ENCODE peak calls at places on chromosomes 6 and 20, in seven cellular contexts. One of them, this sample, is unnamed.

GRCh38 chr6:2426561-2427340 is 181.3 kb upstream of the GMDS start:
- DNase-seq in T-cell: no peak
- DNase-seq in LoVo: no peak
- DNase-seq in effector CD4-positive, alpha-beta T cell: no peak
- DNase-seq in EL: peak
- DNase-seq in stimulated activated CD4-positive, alpha-beta T cell treated with anti-CD3 and anti-CD28 coated beads, Interleukin-4, amount 100 ng/mL, for 24 hours: no peak
- DNase-seq in HAP-1: no peak
- DNase-seq in this sample: no peak

GRCh38 chr20:50186151-50186885 is 4.3 kb upstream of the CEBPB start:
- DNase-seq in HAP-1: peak
- DNase-seq in T-cell: peak
- DNase-seq in effector CD4-positive, alpha-beta T cell: peak
- DNase-seq in stimulated activated CD4-positive, alpha-beta T cell treated with anti-CD3 and anti-CD28 coated beads, Interleukin-4, amount 100 ng/mL, for 24 hours: peak
- DNase-seq in EL: peak
- DNase-seq in LoVo: peak
- DNase-seq in this sample: peak

GRCh38 chr6:67433124-67433523 is 1202.0 kb upstream of the ADGRB3 start:
- DNase-seq in stimulated activated CD4-positive, alpha-beta T cell treated with anti-CD3 and anti-CD28 coated beads, Interleukin-4, amount 100 ng/mL, for 24 hours: no peak
- DNase-seq in LoVo: no peak
- DNase-seq in effector CD4-positive, alpha-beta T cell: no peak
- DNase-seq in T-cell: no peak
- DNase-seq in EL: no peak
- DNase-seq in HAP-1: no peak
- DNase-seq in this sample: no peak

GRCh38 chr6:14903176-14904088 is 342.4 kb upstream of the JARID2 start:
- DNase-seq in T-cell: no peak
- DNase-seq in EL: no peak
- DNase-seq in LoVo: no peak
- DNase-seq in effector CD4-positive, alpha-beta T cell: no peak
- DNase-seq in stimulated activated CD4-positive, alpha-beta T cell treated with anti-CD3 and anti-CD28 coated beads, Interleukin-4, amount 100 ng/mL, for 24 hours: no peak
- DNase-seq in HAP-1: no peak
- DNase-seq in this sample: no peak

GRCh38 chr6:114449659-114450058 is 106.8 kb upstream of the HS3ST5 start:
- DNase-seq in HAP-1: no peak
- DNase-seq in EL: no peak
- DNase-seq in stimulated activated CD4-positive, alpha-beta T cell treated with anti-CD3 and anti-CD28 coated beads, Interleukin-4, amount 100 ng/mL, for 24 hours: no peak
- DNase-seq in T-cell: no peak
- DNase-seq in effector CD4-positive, alpha-beta T cell: no peak
- DNase-seq in LoVo: no peak
- DNase-seq in this sample: no peak

GRCh38 chr20:33647603-33648395 is 14.3 kb upstream of the C20orf144 start:
- DNase-seq in EL: peak
- DNase-seq in T-cell: no peak
- DNase-seq in HAP-1: no peak
- DNase-seq in stimulated activated CD4-positive, alpha-beta T cell treated with anti-CD3 and anti-CD28 coated beads, Interleukin-4, amount 100 ng/mL, for 24 hours: no peak
- DNase-seq in LoVo: no peak
- DNase-seq in effector CD4-positive, alpha-beta T cell: no peak
- DNase-seq in this sample: no peak

GRCh38 chr6:106666290-106667021 is 37.1 kb downstream of the QRSL1 start:
- DNase-seq in T-cell: no peak
- DNase-seq in stimulated activated CD4-positive, alpha-beta T cell treated with anti-CD3 and anti-CD28 coated beads, Interleukin-4, amount 100 ng/mL, for 24 hours: no peak
- DNase-seq in effector CD4-positive, alpha-beta T cell: no peak
- DNase-seq in LoVo: no peak
- DNase-seq in EL: no peak
- DNase-seq in HAP-1: no peak
- DNase-seq in this sample: no peak

GRCh38 chr6:109516929-109517328 is 33.9 kb upstream of the ZBTB24 start:
- DNase-seq in effector CD4-positive, alpha-beta T cell: no peak
- DNase-seq in HAP-1: no peak
- DNase-seq in EL: no peak
- DNase-seq in stimulated activated CD4-positive, alpha-beta T cell treated with anti-CD3 and anti-CD28 coated beads, Interleukin-4, amount 100 ng/mL, for 24 hours: no peak
- DNase-seq in LoVo: no peak
- DNase-seq in T-cell: no peak
- DNase-seq in this sample: no peak

GRCh38 chr6:112683926-112684325 is 336.8 kb downstream of the RFPL4B start:
- DNase-seq in LoVo: no peak
- DNase-seq in T-cell: no peak
- DNase-seq in EL: peak
- DNase-seq in effector CD4-positive, alpha-beta T cell: no peak
- DNase-seq in stimulated activated CD4-positive, alpha-beta T cell treated with anti-CD3 and anti-CD28 coated beads, Interleukin-4, amount 100 ng/mL, for 24 hours: no peak
- DNase-seq in HAP-1: no peak
- DNase-seq in this sample: no peak

GRCh38 chr6:29200767-29201662 is 30.3 kb downstream of the OR2J2 start:
- DNase-seq in LoVo: no peak
- DNase-seq in effector CD4-positive, alpha-beta T cell: no peak
- DNase-seq in stimulated activated CD4-positive, alpha-beta T cell treated with anti-CD3 and anti-CD28 coated beads, Interleukin-4, amount 100 ng/mL, for 24 hours: no peak
- DNase-seq in HAP-1: no peak
- DNase-seq in T-cell: no peak
- DNase-seq in EL: no peak
- DNase-seq in this sample: no peak

GRCh38 chr6:4345543-4345942 is 210.2 kb upstream of the ECI2 start:
- DNase-seq in T-cell: no peak
- DNase-seq in stimulated activated CD4-positive, alpha-beta T cell treated with anti-CD3 and anti-CD28 coated beads, Interleukin-4, amount 100 ng/mL, for 24 hours: no peak
- DNase-seq in LoVo: no peak
- DNase-seq in effector CD4-positive, alpha-beta T cell: no peak
- DNase-seq in EL: no peak
- DNase-seq in HAP-1: no peak
- DNase-seq in this sample: no peak

GRCh38 chr6:43481075-43481474 is 3.7 kb downstream of the TJAP1 start:
- DNase-seq in LoVo: peak
- DNase-seq in T-cell: no peak
- DNase-seq in stimulated activated CD4-positive, alpha-beta T cell treated with anti-CD3 and anti-CD28 coated beads, Interleukin-4, amount 100 ng/mL, for 24 hours: no peak
- DNase-seq in HAP-1: no peak
- DNase-seq in effector CD4-positive, alpha-beta T cell: no peak
- DNase-seq in EL: no peak
- DNase-seq in this sample: no peak

GRCh38 chr20:38143646-38144554 is 21.2 kb downstream of the TGM2 start:
- DNase-seq in LoVo: peak
- DNase-seq in HAP-1: peak
- DNase-seq in T-cell: no peak
- DNase-seq in stimulated activated CD4-positive, alpha-beta T cell treated with anti-CD3 and anti-CD28 coated beads, Interleukin-4, amount 100 ng/mL, for 24 hours: no peak
- DNase-seq in EL: peak
- DNase-seq in effector CD4-positive, alpha-beta T cell: no peak
- DNase-seq in this sample: no peak

GRCh38 chr20:46312075-46312944 is 4.0 kb upstream of the CDH22 start:
- DNase-seq in T-cell: no peak
- DNase-seq in effector CD4-positive, alpha-beta T cell: no peak
- DNase-seq in LoVo: no peak
- DNase-seq in HAP-1: peak
- DNase-seq in EL: no peak
- DNase-seq in stimulated activated CD4-positive, alpha-beta T cell treated with anti-CD3 and anti-CD28 coated beads, Interleukin-4, amount 100 ng/mL, for 24 hours: no peak
- DNase-seq in this sample: no peak

GRCh38 chr6:166512567-166512966 is 73.9 kb downstream of the RAMACL start:
- DNase-seq in T-cell: peak
- DNase-seq in LoVo: no peak
- DNase-seq in stimulated activated CD4-positive, alpha-beta T cell treated with anti-CD3 and anti-CD28 coated beads, Interleukin-4, amount 100 ng/mL, for 24 hours: peak
- DNase-seq in EL: no peak
- DNase-seq in HAP-1: no peak
- DNase-seq in effector CD4-positive, alpha-beta T cell: peak
- DNase-seq in this sample: peak

GRCh38 chr20:53884859-53885654 is 185.3 kb downstream of the BCAS1 start:
- DNase-seq in T-cell: no peak
- DNase-seq in LoVo: no peak
- DNase-seq in stimulated activated CD4-positive, alpha-beta T cell treated with anti-CD3 and anti-CD28 coated beads, Interleukin-4, amount 100 ng/mL, for 24 hours: peak
- DNase-seq in HAP-1: no peak
- DNase-seq in effector CD4-positive, alpha-beta T cell: no peak
- DNase-seq in EL: no peak
- DNase-seq in this sample: no peak

GRCh38 chr6:104718672-104719071 is 141.0 kb downstream of the HACE1 start:
- DNase-seq in EL: peak
- DNase-seq in HAP-1: no peak
- DNase-seq in effector CD4-positive, alpha-beta T cell: no peak
- DNase-seq in LoVo: no peak
- DNase-seq in stimulated activated CD4-positive, alpha-beta T cell treated with anti-CD3 and anti-CD28 coated beads, Interleukin-4, amount 100 ng/mL, for 24 hours: no peak
- DNase-seq in T-cell: no peak
- DNase-seq in this sample: no peak

GRCh38 chr6:47977314-47977713 is 133.7 kb downstream of the PTCHD4 start:
- DNase-seq in effector CD4-positive, alpha-beta T cell: no peak
- DNase-seq in T-cell: no peak
- DNase-seq in stimulated activated CD4-positive, alpha-beta T cell treated with anti-CD3 and anti-CD28 coated beads, Interleukin-4, amount 100 ng/mL, for 24 hours: no peak
- DNase-seq in HAP-1: no peak
- DNase-seq in LoVo: no peak
- DNase-seq in EL: no peak
- DNase-seq in this sample: no peak

GRCh38 chr6:154092336-154092962 is 53.4 kb downstream of the OPRM1 start:
- DNase-seq in T-cell: no peak
- DNase-seq in stimulated activated CD4-positive, alpha-beta T cell treated with anti-CD3 and anti-CD28 coated beads, Interleukin-4, amount 100 ng/mL, for 24 hours: no peak
- DNase-seq in effector CD4-positive, alpha-beta T cell: no peak
- DNase-seq in HAP-1: no peak
- DNase-seq in EL: no peak
- DNase-seq in LoVo: no peak
- DNase-seq in this sample: no peak

GRCh38 chr20:23672158-23672557 is 16.7 kb downstream of the CST4 start:
- DNase-seq in LoVo: no peak
- DNase-seq in effector CD4-positive, alpha-beta T cell: no peak
- DNase-seq in EL: no peak
- DNase-seq in stimulated activated CD4-positive, alpha-beta T cell treated with anti-CD3 and anti-CD28 coated beads, Interleukin-4, amount 100 ng/mL, for 24 hours: no peak
- DNase-seq in HAP-1: no peak
- DNase-seq in T-cell: no peak
- DNase-seq in this sample: no peak

GRCh38 chr20:21133404-21133803 is 7.5 kb downstream of the KIZ start:
- DNase-seq in T-cell: no peak
- DNase-seq in HAP-1: no peak
- DNase-seq in EL: no peak
- DNase-seq in effector CD4-positive, alpha-beta T cell: no peak
- DNase-seq in stimulated activated CD4-positive, alpha-beta T cell treated with anti-CD3 and anti-CD28 coated beads, Interleukin-4, amount 100 ng/mL, for 24 hours: no peak
- DNase-seq in LoVo: no peak
- DNase-seq in this sample: no peak

GRCh38 chr6:121688974-121689373 is 253.5 kb downstream of the GJA1 start:
- DNase-seq in stimulated activated CD4-positive, alpha-beta T cell treated with anti-CD3 and anti-CD28 coated beads, Interleukin-4, amount 100 ng/mL, for 24 hours: no peak
- DNase-seq in effector CD4-positive, alpha-beta T cell: no peak
- DNase-seq in HAP-1: no peak
- DNase-seq in EL: no peak
- DNase-seq in T-cell: no peak
- DNase-seq in LoVo: no peak
- DNase-seq in this sample: no peak

GRCh38 chr20:51339721-51340450 is 202.6 kb downstream of the NFATC2 start:
- DNase-seq in effector CD4-positive, alpha-beta T cell: no peak
- DNase-seq in EL: no peak
- DNase-seq in T-cell: no peak
- DNase-seq in HAP-1: no peak
- DNase-seq in stimulated activated CD4-positive, alpha-beta T cell treated with anti-CD3 and anti-CD28 coated beads, Interleukin-4, amount 100 ng/mL, for 24 hours: no peak
- DNase-seq in LoVo: no peak
- DNase-seq in this sample: no peak

GRCh38 chr20:60200305-60200918 is 242.2 kb downstream of the CDH26 start:
- DNase-seq in EL: no peak
- DNase-seq in stimulated activated CD4-positive, alpha-beta T cell treated with anti-CD3 and anti-CD28 coated beads, Interleukin-4, amount 100 ng/mL, for 24 hours: no peak
- DNase-seq in LoVo: no peak
- DNase-seq in HAP-1: no peak
- DNase-seq in T-cell: no peak
- DNase-seq in effector CD4-positive, alpha-beta T cell: no peak
- DNase-seq in this sample: no peak

GRCh38 chr6:28446818-28447511 is 3.7 kb upstream of the ZSCAN23 start:
- DNase-seq in effector CD4-positive, alpha-beta T cell: no peak
- DNase-seq in T-cell: no peak
- DNase-seq in HAP-1: peak
- DNase-seq in LoVo: no peak
- DNase-seq in EL: peak
- DNase-seq in stimulated activated CD4-positive, alpha-beta T cell treated with anti-CD3 and anti-CD28 coated beads, Interleukin-4, amount 100 ng/mL, for 24 hours: no peak
- DNase-seq in this sample: no peak

GRCh38 chr6:1445650-1446645 is 56.6 kb downstream of the FOXF2 start:
- DNase-seq in stimulated activated CD4-positive, alpha-beta T cell treated with anti-CD3 and anti-CD28 coated beads, Interleukin-4, amount 100 ng/mL, for 24 hours: no peak
- DNase-seq in EL: no peak
- DNase-seq in LoVo: no peak
- DNase-seq in T-cell: no peak
- DNase-seq in HAP-1: no peak
- DNase-seq in effector CD4-positive, alpha-beta T cell: no peak
- DNase-seq in this sample: no peak

GRCh38 chr20:49313271-49313670 is 35.4 kb upstream of the ZNFX1 start:
- DNase-seq in stimulated activated CD4-positive, alpha-beta T cell treated with anti-CD3 and anti-CD28 coated beads, Interleukin-4, amount 100 ng/mL, for 24 hours: no peak
- DNase-seq in LoVo: no peak
- DNase-seq in EL: no peak
- DNase-seq in effector CD4-positive, alpha-beta T cell: no peak
- DNase-seq in T-cell: no peak
- DNase-seq in HAP-1: no peak
- DNase-seq in this sample: no peak

GRCh38 chr20:19828233-19828632 is 70.2 kb downstream of the RIN2 start:
- DNase-seq in stimulated activated CD4-positive, alpha-beta T cell treated with anti-CD3 and anti-CD28 coated beads, Interleukin-4, amount 100 ng/mL, for 24 hours: peak
- DNase-seq in effector CD4-positive, alpha-beta T cell: no peak
- DNase-seq in T-cell: no peak
- DNase-seq in HAP-1: no peak
- DNase-seq in LoVo: no peak
- DNase-seq in EL: peak
- DNase-seq in this sample: no peak

GRCh38 chr6:38141045-38141444 is 321.5 kb downstream of the ZFAND3 start:
- DNase-seq in T-cell: no peak
- DNase-seq in effector CD4-positive, alpha-beta T cell: no peak
- DNase-seq in HAP-1: no peak
- DNase-seq in stimulated activated CD4-positive, alpha-beta T cell treated with anti-CD3 and anti-CD28 coated beads, Interleukin-4, amount 100 ng/mL, for 24 hours: no peak
- DNase-seq in EL: no peak
- DNase-seq in LoVo: no peak
- DNase-seq in this sample: no peak

GRCh38 chr6:2713473-2714358 is 37.0 kb downstream of the MYLK4 start:
- DNase-seq in stimulated activated CD4-positive, alpha-beta T cell treated with anti-CD3 and anti-CD28 coated beads, Interleukin-4, amount 100 ng/mL, for 24 hours: no peak
- DNase-seq in LoVo: no peak
- DNase-seq in HAP-1: no peak
- DNase-seq in T-cell: no peak
- DNase-seq in EL: no peak
- DNase-seq in effector CD4-positive, alpha-beta T cell: no peak
- DNase-seq in this sample: no peak

GRCh38 chr6:168345896-168346754 is 26.5 kb upstream of the DACT2 start:
- DNase-seq in stimulated activated CD4-positive, alpha-beta T cell treated with anti-CD3 and anti-CD28 coated beads, Interleukin-4, amount 100 ng/mL, for 24 hours: no peak
- DNase-seq in EL: no peak
- DNase-seq in T-cell: no peak
- DNase-seq in HAP-1: no peak
- DNase-seq in LoVo: no peak
- DNase-seq in effector CD4-positive, alpha-beta T cell: no peak
- DNase-seq in this sample: no peak

GRCh38 chr6:149190228-149190831 is 127.2 kb upstream of the TAB2 start:
- DNase-seq in LoVo: no peak
- DNase-seq in EL: peak
- DNase-seq in T-cell: peak
- DNase-seq in HAP-1: peak
- DNase-seq in effector CD4-positive, alpha-beta T cell: no peak
- DNase-seq in stimulated activated CD4-positive, alpha-beta T cell treated with anti-CD3 and anti-CD28 coated beads, Interleukin-4, amount 100 ng/mL, for 24 hours: peak
- DNase-seq in this sample: peak

GRCh38 chr6:41548098-41548840 is 2.1 kb downstream of the FOXP4 start:
- DNase-seq in EL: no peak
- DNase-seq in HAP-1: no peak
- DNase-seq in LoVo: no peak
- DNase-seq in T-cell: no peak
- DNase-seq in effector CD4-positive, alpha-beta T cell: no peak
- DNase-seq in stimulated activated CD4-positive, alpha-beta T cell treated with anti-CD3 and anti-CD28 coated beads, Interleukin-4, amount 100 ng/mL, for 24 hours: peak
- DNase-seq in this sample: no peak

GRCh38 chr6:151179321-151179720 is 60.4 kb upstream of the AKAP12 start:
- DNase-seq in stimulated activated CD4-positive, alpha-beta T cell treated with anti-CD3 and anti-CD28 coated beads, Interleukin-4, amount 100 ng/mL, for 24 hours: no peak
- DNase-seq in effector CD4-positive, alpha-beta T cell: no peak
- DNase-seq in LoVo: no peak
- DNase-seq in EL: peak
- DNase-seq in HAP-1: no peak
- DNase-seq in T-cell: no peak
- DNase-seq in this sample: no peak

GRCh38 chr6:5412017-5412416 is 150.7 kb downstream of the FARS2 start:
- DNase-seq in EL: no peak
- DNase-seq in effector CD4-positive, alpha-beta T cell: no peak
- DNase-seq in T-cell: no peak
- DNase-seq in HAP-1: no peak
- DNase-seq in stimulated activated CD4-positive, alpha-beta T cell treated with anti-CD3 and anti-CD28 coated beads, Interleukin-4, amount 100 ng/mL, for 24 hours: no peak
- DNase-seq in LoVo: no peak
- DNase-seq in this sample: no peak

GRCh38 chr20:57881466-57882405 is 171.9 kb upstream of the PMEPA1 start:
- DNase-seq in T-cell: no peak
- DNase-seq in LoVo: no peak
- DNase-seq in effector CD4-positive, alpha-beta T cell: no peak
- DNase-seq in EL: no peak
- DNase-seq in stimulated activated CD4-positive, alpha-beta T cell treated with anti-CD3 and anti-CD28 coated beads, Interleukin-4, amount 100 ng/mL, for 24 hours: no peak
- DNase-seq in HAP-1: no peak
- DNase-seq in this sample: no peak

This sample was measured in effector memory CD4-positive, alpha-beta T cell.